ENCODE peak calls at places on chromosomes 11 and 22, in four cellular contexts. B, S, P and O are unnamed samples.
A peak's percentile ranks its signal among the peaks of the same experiment; 100 is the strongest.

GRCh38 chr11:65435330-65435931 is 12.8 kb downstream of the NEAT1 start:
- DNase-seq in B (no peak), S (peak; percentile 14), P (peak; percentile 66), O (peak; percentile 43)

GRCh38 chr11:25758145-25758661 is 573.7 kb upstream of the ANO3 start:
- DNase-seq in B (no peak), S (no peak), P (peak; percentile 35), O (no peak)

GRCh38 chr22:39239561-39240423 is 5.0 kb downstream of the PDGFB start:
- DNase-seq in B (no peak), S (no peak), P (no peak), O (no peak)

GRCh38 chr11:72084960-72085359 is 4.3 kb downstream of the LRRC51 start:
- DNase-seq in B (no peak), S (no peak), P (no peak), O (no peak)

GRCh38 chr22:39179841-39180335 is 27.4 kb upstream of the CBX7 start:
- DNase-seq in B (no peak), S (no peak), P (no peak), O (no peak)

GRCh38 chr11:75352417-75353206 is 1.2 kb upstream of the ARRB1 start:
- DNase-seq in B (no peak), S (no peak), P (no peak), O (no peak)

GRCh38 chr11:62614275-62614674 is 1.2 kb downstream of the ROM1 start:
- DNase-seq in B (no peak), S (no peak), P (no peak), O (no peak)

GRCh38 chr11:61912991-61913698 is 4.2 kb downstream of the RAB3IL1 start:
- DNase-seq in B (no peak), S (peak; percentile 15), P (no peak), O (no peak)

GRCh38 chr11:114256176-114256897 is 39.9 kb upstream of the NNMT start:
- DNase-seq in B (no peak), S (no peak), P (no peak), O (no peak)

GRCh38 chr11:44372989-44373388 is 63.0 kb upstream of the ALX4 start:
- DNase-seq in B (no peak), S (no peak), P (peak; percentile 2), O (no peak)

GRCh38 chr11:103349595-103349994 is 240.4 kb downstream of the DYNC2H1 start:
- DNase-seq in B (no peak), S (no peak), P (no peak), O (no peak)

GRCh38 chr22:28139993-28140392 is 220.9 kb upstream of the PITPNB start:
- DNase-seq in B (peak; percentile 83), S (no peak), P (peak; percentile 91), O (peak; percentile 88)

GRCh38 chr11:13386567-13386966 is 76.5 kb downstream of the BTBD10 start:
- DNase-seq in B (no peak), S (no peak), P (no peak), O (no peak)

GRCh38 chr11:103948331-103948730 is 88.1 kb upstream of the DDI1 start:
- DNase-seq in B (no peak), S (no peak), P (no peak), O (no peak)

GRCh38 chr11:13271060-13271693 is 6.4 kb upstream of the BMAL1 start:
- DNase-seq in B (no peak), S (no peak), P (no peak), O (no peak)

GRCh38 chr22:31933816-31934482 is 10.4 kb upstream of the YWHAH start:
- DNase-seq in B (no peak), S (no peak), P (no peak), O (no peak)

GRCh38 chr22:20552913-20553401 is 45.5 kb downstream of the MED15 start:
- DNase-seq in B (peak; percentile 77), S (no peak), P (peak; percentile 89), O (peak; percentile 65)

GRCh38 chr22:42697542-42698013 is 23.1 kb downstream of the A4GALT start:
- DNase-seq in B (peak; percentile 77), S (peak; percentile 87), P (peak; percentile 66), O (peak; percentile 88)

GRCh38 chr22:37484115-37485005 is 1.8 kb downstream of the MFNG start:
- DNase-seq in B (no peak), S (peak; percentile 61), P (peak; percentile 41), O (no peak)

GRCh38 chr11:132472411-132473205 is 1059.7 kb downstream of the OPCML start:
- DNase-seq in B (peak; percentile 3), S (no peak), P (peak; percentile 43), O (no peak)

GRCh38 chr22:38831166-38831945 is 12.5 kb downstream of the NPTXR start:
- DNase-seq in B (peak; percentile 66), S (no peak), P (peak; percentile 76), O (peak; percentile 82)

GRCh38 chr11:8531312-8531711 is 62.7 kb downstream of the STK33 start:
- DNase-seq in B (no peak), S (no peak), P (no peak), O (peak; percentile 1)

GRCh38 chr11:94583885-94584500 is 16.8 kb downstream of the PIWIL4 start:
- DNase-seq in B (no peak), S (no peak), P (peak; percentile 44), O (peak; percentile 42)

GRCh38 chr22:38187413-38188212 is 6.0 kb upstream of the PLA2G6 start:
- DNase-seq in B (no peak), S (no peak), P (peak; percentile 59), O (peak; percentile 56)

GRCh38 chr22:33919591-33920501 is at the start of gene LARGE1:
- DNase-seq in B (no peak), S (peak; percentile 40), P (peak; percentile 27), O (no peak)

DNA sequence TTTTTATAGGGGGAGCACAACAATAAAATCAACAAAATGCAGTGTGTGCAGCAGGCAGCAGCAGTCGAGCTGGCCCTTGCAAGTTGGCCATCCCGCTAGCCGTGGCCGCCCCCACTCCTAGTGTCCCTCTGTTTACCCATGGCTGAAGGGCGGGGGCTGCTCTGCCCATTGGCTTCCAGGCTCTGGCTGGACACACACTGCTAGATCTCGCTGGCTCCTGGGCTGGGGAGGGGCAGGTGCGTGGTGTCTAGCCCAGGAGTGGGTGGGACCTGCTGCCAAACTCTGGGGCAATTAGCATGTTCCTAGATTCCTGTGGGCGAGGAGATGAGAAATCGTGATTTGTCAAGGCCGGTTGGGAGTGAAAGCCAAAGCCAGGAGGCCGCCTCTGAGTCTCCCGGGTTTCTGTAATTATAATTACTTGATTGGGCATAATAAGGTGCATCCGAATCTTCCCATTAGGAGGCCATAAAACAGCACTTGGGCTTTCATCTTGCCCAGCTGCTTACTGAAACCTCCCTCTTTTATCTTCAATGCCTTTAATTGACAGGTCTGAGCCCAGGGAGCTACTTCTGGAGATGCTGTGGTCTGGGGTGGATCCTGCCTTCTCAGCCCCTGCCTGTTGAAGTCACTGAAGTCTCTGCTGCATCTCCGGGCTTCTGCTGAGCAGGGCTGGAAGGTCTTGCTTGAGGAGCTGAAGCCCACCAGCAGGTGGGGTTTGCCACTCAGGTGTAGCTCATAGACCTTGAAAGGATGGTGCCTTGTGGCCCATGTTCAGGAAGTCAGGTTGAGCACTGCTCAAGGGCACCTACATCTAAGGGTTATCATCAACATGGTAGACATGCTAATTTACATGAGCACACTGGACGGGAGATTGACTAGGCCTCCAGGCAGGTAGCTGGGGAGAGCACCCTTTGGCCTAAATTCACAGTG is 44.5 kb upstream of the DKK3 start:
- DNase-seq in B (no peak), S (no peak), P (no peak), O (peak; percentile 27)
- TF ChIP-seq CTCF in B (peak; percentile 34), S (no peak), P (peak; percentile 32), O (peak; percentile 36)

GRCh38 chr11:122440783-122441701 is 214.5 kb upstream of the UBASH3B start:
- DNase-seq in B (peak; percentile 14), S (peak; percentile 30), P (peak; percentile 34), O (no peak)
- H3K4me3 ChIP-seq in B (peak overlapping the region; percentile 47), S (peak overlapping the region; percentile 54), P (peak overlapping the region; percentile 50), O (no peak overlapping the region)

DNA sequence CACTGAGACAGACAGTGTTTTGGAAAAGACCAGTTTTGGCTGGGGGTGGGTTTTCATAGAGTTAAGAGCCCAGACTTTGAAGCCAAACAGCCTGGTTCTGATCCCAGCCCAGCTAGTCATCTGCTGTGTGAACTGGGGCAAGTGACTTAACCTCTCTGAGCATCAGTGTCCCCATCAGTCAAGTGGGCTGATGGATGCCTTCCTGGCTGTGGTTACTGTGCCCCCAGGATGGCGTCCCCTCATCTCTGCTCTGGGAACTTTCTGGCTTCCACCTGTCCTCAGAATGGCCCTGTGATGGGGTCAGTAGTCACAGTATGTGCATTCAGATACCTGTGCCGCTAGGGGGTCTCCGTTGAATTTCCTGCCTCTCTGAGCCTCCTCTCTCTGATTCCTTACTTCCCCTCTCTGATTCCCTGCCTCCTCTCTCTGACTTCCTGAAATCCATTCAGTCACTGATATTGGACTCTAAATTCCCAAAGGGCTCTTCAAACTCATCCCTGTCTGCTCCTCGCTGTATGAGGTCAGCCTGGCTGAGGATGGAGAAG is 2.4 kb downstream of the RASD2 start:
- DNase-seq in B (no peak), S (no peak), P (no peak), O (no peak)
- TF ChIP-seq CTCF in B (no peak), S (no peak), P (no peak), O (no peak)

GRCh38 chr22:36294801-36295200 is 41.9 kb downstream of the APOL1 start:
- DNase-seq in B (no peak), S (no peak), P (no peak), O (no peak)
- H3K4me3 ChIP-seq in B (no peak overlapping the region), S (no peak overlapping the region), P (no peak overlapping the region), O (no peak overlapping the region)

DNA sequence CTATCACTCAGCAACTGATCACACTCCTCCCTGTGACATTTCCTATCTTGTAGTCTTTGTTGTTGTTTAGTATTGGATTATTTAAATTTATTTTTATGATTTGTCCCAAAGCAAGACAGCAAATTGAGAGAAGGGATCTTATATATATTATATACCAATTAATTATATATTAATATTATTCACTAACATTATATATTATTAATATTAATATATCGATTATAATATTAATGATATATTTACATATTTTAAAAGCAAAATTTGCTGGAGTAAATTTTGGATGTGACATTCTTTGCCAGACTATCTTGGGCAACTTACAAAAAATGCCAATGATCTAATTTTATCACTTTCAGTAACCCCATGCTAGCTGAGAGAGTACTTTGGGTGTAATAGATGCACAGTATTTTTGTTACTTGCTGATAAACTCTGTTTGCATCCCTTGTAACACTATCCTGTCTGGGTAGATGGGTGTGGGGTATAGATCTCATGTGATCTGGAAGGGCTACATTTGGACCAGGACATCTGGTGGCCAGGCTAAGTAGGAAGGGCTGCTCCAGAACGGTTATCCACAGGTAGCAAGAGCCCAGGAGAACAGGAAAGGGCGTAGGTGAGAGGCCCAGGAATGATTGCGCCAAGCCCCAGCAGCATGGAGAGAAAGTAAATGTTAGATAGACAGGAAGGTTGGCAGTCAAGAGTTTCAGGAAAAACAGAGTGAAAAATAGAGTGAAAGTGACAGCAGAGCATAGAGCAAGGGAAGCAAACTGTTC is 608.6 kb upstream of the KIRREL3 start:
- DNase-seq in B (no peak), S (no peak), P (no peak), O (no peak)
- TF ChIP-seq CTCF in B (no peak), S (no peak), P (no peak), O (no peak)